ENCODE peak calls at places on chromosomes 2 and 18, in nine cellular contexts. One of them, this sample, is unnamed.

GRCh38 chr18:79988079-79988924 is at the start of gene TXNL4A:
- DNase-seq in heart right ventricle: peak
- DNase-seq in glutamatergic neuron: peak
- DNase-seq in A549: peak
- DNase-seq in progenitor cell of endocrine pancreas: peak
- DNase-seq in ovary: peak
- DNase-seq in endothelial cell: peak
- DNase-seq in fibroblast of lung: peak
- DNase-seq in cardiac muscle cell: peak
- DNase-seq in this sample: no peak

GRCh38 chr2:70702711-70703395 is 65.1 kb downstream of the ADD2 start:
- DNase-seq in progenitor cell of endocrine pancreas: no peak
- DNase-seq in glutamatergic neuron: no peak
- DNase-seq in cardiac muscle cell: no peak
- DNase-seq in ovary: no peak
- DNase-seq in heart right ventricle: no peak
- DNase-seq in endothelial cell: no peak
- DNase-seq in A549: no peak
- DNase-seq in fibroblast of lung: no peak
- DNase-seq in this sample: no peak

GRCh38 chr2:113980946-113981345 is 91.1 kb downstream of the ACTR3 start:
- DNase-seq in heart right ventricle: no peak
- DNase-seq in cardiac muscle cell: peak
- DNase-seq in fibroblast of lung: peak
- DNase-seq in endothelial cell: no peak
- DNase-seq in A549: no peak
- DNase-seq in glutamatergic neuron: no peak
- DNase-seq in progenitor cell of endocrine pancreas: no peak
- DNase-seq in ovary: no peak
- DNase-seq in this sample: no peak

GRCh38 chr2:94977826-94978225 is 47.7 kb upstream of the MAL start:
- DNase-seq in cardiac muscle cell: no peak
- DNase-seq in glutamatergic neuron: no peak
- DNase-seq in endothelial cell: no peak
- DNase-seq in ovary: no peak
- DNase-seq in A549: no peak
- DNase-seq in fibroblast of lung: no peak
- DNase-seq in heart right ventricle: no peak
- DNase-seq in progenitor cell of endocrine pancreas: no peak
- DNase-seq in this sample: no peak

GRCh38 chr2:105744091-105744908 is 412 bp upstream of the NCK2 start:
- DNase-seq in progenitor cell of endocrine pancreas: peak
- DNase-seq in ovary: peak
- DNase-seq in endothelial cell: peak
- DNase-seq in glutamatergic neuron: peak
- DNase-seq in cardiac muscle cell: peak
- DNase-seq in A549: peak
- DNase-seq in heart right ventricle: peak
- DNase-seq in fibroblast of lung: peak
- DNase-seq in this sample: no peak

GRCh38 chr2:173989886-173990744 is 24.9 kb upstream of the SP3 start:
- DNase-seq in ovary: no peak
- DNase-seq in progenitor cell of endocrine pancreas: no peak
- DNase-seq in cardiac muscle cell: no peak
- DNase-seq in heart right ventricle: no peak
- DNase-seq in glutamatergic neuron: no peak
- DNase-seq in A549: no peak
- DNase-seq in fibroblast of lung: no peak
- DNase-seq in endothelial cell: no peak
- DNase-seq in this sample: no peak

GRCh38 chr18:54947115-54947514 is 12.1 kb downstream of the CCDC68 start:
- DNase-seq in heart right ventricle: no peak
- DNase-seq in ovary: no peak
- DNase-seq in A549: peak
- DNase-seq in cardiac muscle cell: peak
- DNase-seq in progenitor cell of endocrine pancreas: no peak
- DNase-seq in glutamatergic neuron: no peak
- DNase-seq in endothelial cell: no peak
- DNase-seq in fibroblast of lung: no peak
- DNase-seq in this sample: no peak

GRCh38 chr2:96137611-96138129 is 632 bp downstream of the ASTL start:
- DNase-seq in cardiac muscle cell: no peak
- DNase-seq in fibroblast of lung: no peak
- DNase-seq in progenitor cell of endocrine pancreas: no peak
- DNase-seq in glutamatergic neuron: no peak
- DNase-seq in endothelial cell: no peak
- DNase-seq in A549: no peak
- DNase-seq in ovary: no peak
- DNase-seq in heart right ventricle: peak
- DNase-seq in this sample: peak

GRCh38 chr2:216151313-216152030 is 42.3 kb downstream of the XRCC5 start:
- DNase-seq in ovary: no peak
- DNase-seq in fibroblast of lung: no peak
- DNase-seq in glutamatergic neuron: no peak
- DNase-seq in heart right ventricle: no peak
- DNase-seq in endothelial cell: no peak
- DNase-seq in progenitor cell of endocrine pancreas: no peak
- DNase-seq in cardiac muscle cell: peak
- DNase-seq in A549: no peak
- DNase-seq in this sample: no peak

GRCh38 chr2:74917702-74918619 is 40.5 kb upstream of the POLE4 start:
- DNase-seq in fibroblast of lung: peak
- DNase-seq in cardiac muscle cell: peak
- DNase-seq in glutamatergic neuron: no peak
- DNase-seq in A549: peak
- DNase-seq in ovary: no peak
- DNase-seq in endothelial cell: no peak
- DNase-seq in heart right ventricle: no peak
- DNase-seq in progenitor cell of endocrine pancreas: no peak
- DNase-seq in this sample: no peak

GRCh38 chr2:158546412-158547144 is 89.8 kb downstream of the PKP4 start:
- DNase-seq in A549: no peak
- DNase-seq in heart right ventricle: no peak
- DNase-seq in fibroblast of lung: no peak
- DNase-seq in glutamatergic neuron: no peak
- DNase-seq in ovary: no peak
- DNase-seq in progenitor cell of endocrine pancreas: no peak
- DNase-seq in cardiac muscle cell: no peak
- DNase-seq in endothelial cell: no peak
- DNase-seq in this sample: no peak

DNA sequence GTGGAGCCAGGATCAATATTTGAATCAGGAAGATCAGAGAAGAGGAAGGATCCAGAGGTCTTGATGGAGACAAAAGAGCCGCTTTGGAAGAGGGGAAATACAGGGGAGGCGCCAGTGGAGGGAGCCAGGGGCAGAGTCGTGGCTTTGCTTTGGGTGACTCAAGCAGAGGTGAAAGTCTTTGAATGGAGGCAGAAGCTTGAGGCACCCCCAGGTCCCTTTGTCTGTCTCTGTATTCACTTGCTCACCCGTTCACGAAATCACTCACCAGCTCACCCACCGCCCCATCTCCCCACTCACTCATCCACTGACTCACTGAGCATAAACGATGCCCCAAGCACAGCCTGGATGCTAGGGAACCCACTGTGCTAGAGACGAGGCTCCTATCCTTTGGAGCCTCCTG is 134.1 kb downstream of the ACOXL start:
- DNase-seq in heart right ventricle: no peak
- DNase-seq in cardiac muscle cell: no peak
- DNase-seq in endothelial cell: no peak
- DNase-seq in progenitor cell of endocrine pancreas: no peak
- DNase-seq in glutamatergic neuron: no peak
- DNase-seq in fibroblast of lung: peak
- DNase-seq in A549: no peak
- DNase-seq in ovary: no peak
- DNase-seq in this sample: no peak
- TF ChIP-seq CTCF in heart right ventricle: no peak
- TF ChIP-seq CTCF in cardiac muscle cell: no peak
- TF ChIP-seq CTCF in endothelial cell: no peak
- TF ChIP-seq CTCF in progenitor cell of endocrine pancreas: no peak
- TF ChIP-seq CTCF in glutamatergic neuron: no peak
- TF ChIP-seq CTCF in fibroblast of lung: no peak
- TF ChIP-seq CTCF in A549: no peak
- TF ChIP-seq CTCF in ovary: no peak
- TF ChIP-seq CTCF in this sample: no peak

DNA sequence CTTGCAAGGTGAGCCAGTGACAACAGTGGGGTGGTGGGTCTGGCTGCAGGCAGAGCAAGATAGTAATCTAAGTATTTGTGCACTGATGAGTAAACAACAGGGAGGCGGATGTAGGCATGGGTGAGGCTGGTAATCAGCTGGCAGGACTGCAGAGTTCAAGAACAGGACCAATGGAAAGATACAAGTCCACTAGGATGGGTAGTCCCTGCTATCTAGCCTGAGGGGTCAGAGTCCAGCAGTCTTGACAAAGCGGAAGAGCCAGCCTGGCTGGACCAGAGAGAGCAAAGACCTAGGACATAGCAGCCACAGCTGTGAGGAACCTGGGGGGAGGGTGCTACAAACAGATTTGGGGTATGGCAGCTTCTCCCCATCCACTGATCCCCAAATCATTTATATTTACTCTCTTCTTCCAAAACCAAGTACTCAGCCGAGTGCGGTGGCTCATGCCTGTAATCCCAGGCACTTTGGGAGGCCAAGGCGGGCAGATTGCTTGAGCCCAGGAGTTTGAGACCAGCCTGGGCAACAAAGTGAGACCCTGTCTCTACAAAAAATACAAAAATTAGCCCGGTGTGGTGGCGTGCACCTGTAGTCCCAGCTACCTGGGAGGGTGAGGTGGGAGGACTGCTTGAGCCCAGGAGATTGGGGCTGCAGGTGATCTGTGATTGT is 25.9 kb downstream of the VIL1 start:
- DNase-seq in cardiac muscle cell: no peak
- DNase-seq in endothelial cell: no peak
- DNase-seq in fibroblast of lung: no peak
- DNase-seq in progenitor cell of endocrine pancreas: no peak
- DNase-seq in A549: peak
- DNase-seq in heart right ventricle: no peak
- DNase-seq in glutamatergic neuron: no peak
- DNase-seq in ovary: no peak
- DNase-seq in this sample: no peak
- TF ChIP-seq CTCF in cardiac muscle cell: no peak
- TF ChIP-seq CTCF in endothelial cell: no peak
- TF ChIP-seq CTCF in fibroblast of lung: no peak
- TF ChIP-seq CTCF in progenitor cell of endocrine pancreas: no peak
- TF ChIP-seq CTCF in A549: no peak
- TF ChIP-seq CTCF in heart right ventricle: no peak
- TF ChIP-seq CTCF in glutamatergic neuron: no peak
- TF ChIP-seq CTCF in ovary: no peak
- TF ChIP-seq CTCF in this sample: no peak

GRCh38 chr2:151176661-151177060 is 85.0 kb downstream of the RBM43 start:
- DNase-seq in cardiac muscle cell: no peak
- DNase-seq in fibroblast of lung: no peak
- DNase-seq in ovary: no peak
- DNase-seq in A549: no peak
- DNase-seq in heart right ventricle: no peak
- DNase-seq in glutamatergic neuron: no peak
- DNase-seq in endothelial cell: no peak
- DNase-seq in progenitor cell of endocrine pancreas: no peak
- DNase-seq in this sample: no peak
- TF ChIP-seq CTCF in cardiac muscle cell: no peak
- TF ChIP-seq CTCF in fibroblast of lung: no peak
- TF ChIP-seq CTCF in ovary: no peak
- TF ChIP-seq CTCF in A549: no peak
- TF ChIP-seq CTCF in heart right ventricle: no peak
- TF ChIP-seq CTCF in glutamatergic neuron: no peak
- TF ChIP-seq CTCF in endothelial cell: no peak
- TF ChIP-seq CTCF in progenitor cell of endocrine pancreas: no peak
- TF ChIP-seq CTCF in this sample: no peak

GRCh38 chr18:46214435-46214834 is 110.2 kb downstream of the HAUS1 start:
- DNase-seq in glutamatergic neuron: no peak
- DNase-seq in endothelial cell: no peak
- DNase-seq in fibroblast of lung: no peak
- DNase-seq in progenitor cell of endocrine pancreas: no peak
- DNase-seq in A549: no peak
- DNase-seq in cardiac muscle cell: no peak
- DNase-seq in ovary: no peak
- DNase-seq in heart right ventricle: no peak
- DNase-seq in this sample: no peak

GRCh38 chr18:46215902-46216723 is 111.9 kb downstream of the HAUS1 start:
- DNase-seq in ovary: no peak
- DNase-seq in endothelial cell: no peak
- DNase-seq in cardiac muscle cell: no peak
- DNase-seq in glutamatergic neuron: no peak
- DNase-seq in heart right ventricle: no peak
- DNase-seq in progenitor cell of endocrine pancreas: no peak
- DNase-seq in A549: no peak
- DNase-seq in fibroblast of lung: no peak
- DNase-seq in this sample: no peak

GRCh38 chr18:46212398-46212797 is 108.2 kb downstream of the HAUS1 start:
- DNase-seq in heart right ventricle: no peak
- DNase-seq in endothelial cell: no peak
- DNase-seq in cardiac muscle cell: no peak
- DNase-seq in glutamatergic neuron: no peak
- DNase-seq in ovary: no peak
- DNase-seq in progenitor cell of endocrine pancreas: no peak
- DNase-seq in A549: no peak
- DNase-seq in fibroblast of lung: no peak
- DNase-seq in this sample: no peak

GRCh38 chr18:46211816-46212215 is 107.6 kb downstream of the HAUS1 start:
- DNase-seq in cardiac muscle cell: peak
- DNase-seq in A549: no peak
- DNase-seq in heart right ventricle: no peak
- DNase-seq in fibroblast of lung: peak
- DNase-seq in endothelial cell: no peak
- DNase-seq in ovary: no peak
- DNase-seq in glutamatergic neuron: no peak
- DNase-seq in progenitor cell of endocrine pancreas: no peak
- DNase-seq in this sample: no peak

DNA sequence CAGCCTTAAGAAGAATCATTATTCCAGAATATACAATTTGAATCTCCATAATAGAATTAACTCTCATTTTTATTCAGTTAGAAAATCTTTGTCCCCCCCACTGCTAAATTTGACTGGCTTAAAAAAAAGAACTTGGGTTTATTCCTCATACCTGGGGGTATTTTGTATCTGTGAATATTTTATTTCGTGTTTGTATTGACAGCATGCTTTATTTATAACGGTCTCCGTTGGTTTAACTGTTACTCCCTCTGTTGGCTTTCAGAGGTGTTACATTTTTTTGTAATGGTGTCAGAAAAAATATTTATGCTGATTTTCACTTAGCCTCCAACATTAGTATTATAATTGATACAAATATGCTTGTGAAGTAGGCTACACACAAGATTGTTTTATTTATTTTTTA is 109.1 kb downstream of the HAUS1 start:
- DNase-seq in cardiac muscle cell: peak
- DNase-seq in ovary: no peak
- DNase-seq in fibroblast of lung: no peak
- DNase-seq in glutamatergic neuron: no peak
- DNase-seq in A549: peak
- DNase-seq in endothelial cell: no peak
- DNase-seq in heart right ventricle: no peak
- DNase-seq in progenitor cell of endocrine pancreas: no peak
- DNase-seq in this sample: no peak
- TF ChIP-seq CTCF in cardiac muscle cell: peak
- TF ChIP-seq CTCF in ovary: no peak
- TF ChIP-seq CTCF in fibroblast of lung: peak
- TF ChIP-seq CTCF in glutamatergic neuron: peak
- TF ChIP-seq CTCF in A549: peak
- TF ChIP-seq CTCF in endothelial cell: peak
- TF ChIP-seq CTCF in heart right ventricle: peak
- TF ChIP-seq CTCF in progenitor cell of endocrine pancreas: peak
- TF ChIP-seq CTCF in this sample: peak

This sample was measured in chondrocyte.